ENCODE peak calls at places on chromosome 12, in ten cellular contexts. P is T-cell; X is neural crest cell; T is heart left ventricle; N is activated T-cell treated with anti-CD3 and anti-CD28 coated beads for 1 hour; B is HCT116; M is ELF-1; E is stimulated activated CD4-positive, alpha-beta T cell treated with anti-CD3 and anti-CD28 coated beads, Interleukin-15, amount 100 ng/mL, for 1 hour; V is nephron progenitor cell; O is activated CD4-positive, CD25-positive, alpha-beta regulatory T cell. Y is an unnamed sample.

GRCh38 chr12:130076126-130076525 is 86.1 kb upstream of the FZD10 start:
- DNase-seq in M (no peak), N (no peak), V (no peak), B (no peak), P (no peak), E (no peak), O (no peak), T (no peak), X (no peak), Y (no peak)

GRCh38 chr12:48869191-48869590 is 3.5 kb upstream of the RND1 start:
- DNase-seq in E (no peak), P (no peak), M (no peak), V (no peak), T (no peak), N (no peak), O (no peak), B (no peak), X (no peak), Y (no peak)

GRCh38 chr12:131249291-131250027 is 295.8 kb downstream of the ADGRD1 start:
- DNase-seq in N (no peak), X (no peak), V (no peak), E (no peak), B (no peak), T (no peak), P (no peak), M (no peak), O (no peak), Y (no peak)

GRCh38 chr12:2149091-2149490 is 96.3 kb downstream of the CACNA1C start:
- DNase-seq in N (no peak), V (no peak), T (no peak), X (no peak), O (no peak), E (no peak), P (no peak), B (no peak), M (no peak), Y (no peak)

GRCh38 chr12:8678661-8679111 is 16.1 kb upstream of the MFAP5 start:
- DNase-seq in B (no peak), N (no peak), E (no peak), M (no peak), O (no peak), V (no peak), T (no peak), P (no peak), X (no peak), Y (no peak)

GRCh38 chr12:45725631-45726593 is 3.6 kb upstream of the ARID2 start:
- DNase-seq in P (no peak), E (no peak), X (peak; percentile 12), N (no peak), M (no peak), T (no peak), O (no peak), V (peak; percentile 14), B (no peak), Y (peak; percentile 61)

GRCh38 chr12:131636266-131636665 is 74.6 kb upstream of the SFSWAP start:
- DNase-seq in T (no peak), O (no peak), N (no peak), E (no peak), M (no peak), P (no peak), X (no peak), B (no peak), V (no peak), Y (no peak)

GRCh38 chr12:11621797-11622423 is 27.6 kb upstream of the ETV6 start:
- DNase-seq in O (no peak), V (no peak), M (peak; percentile 66), E (no peak), B (no peak), T (no peak), X (no peak), P (peak; percentile 24), N (peak; percentile 1), Y (peak; percentile 24)

GRCh38 chr12:131041216-131041967 is 87.7 kb downstream of the ADGRD1 start:
- DNase-seq in B (no peak), O (no peak), T (no peak), V (no peak), P (no peak), M (no peak), E (no peak), X (no peak), N (no peak), Y (no peak)

GRCh38 chr12:60967128-60967527 is 1293.1 kb upstream of the USP15 start:
- DNase-seq in N (no peak), O (no peak), V (no peak), M (no peak), P (no peak), T (no peak), X (no peak), B (no peak), E (no peak), Y (no peak)

GRCh38 chr12:127548123-127548553 is 718.8 kb upstream of the TMEM132C start:
- DNase-seq in B (no peak), M (no peak), P (no peak), T (no peak), O (no peak), E (no peak), V (no peak), N (no peak), X (no peak), Y (no peak)

GRCh38 chr12:57487055-57487596 is 742 bp upstream of the MARS1 start:
- DNase-seq in V (no peak), E (no peak), X (no peak), N (no peak), T (no peak), M (no peak), O (no peak), P (no peak), B (no peak), Y (no peak)

GRCh38 chr12:121958521-121959240 is 40.3 kb downstream of the CFAP251 start:
- DNase-seq in M (no peak), O (no peak), V (no peak), N (no peak), P (no peak), X (no peak), B (no peak), T (no peak), E (no peak), Y (no peak)

GRCh38 chr12:98727196-98727595 is 82.1 kb downstream of the APAF1 start:
- DNase-seq in M (no peak), E (no peak), X (no peak), P (no peak), N (no peak), T (no peak), O (no peak), B (no peak), V (no peak), Y (no peak)

GRCh38 chr12:24931666-24932405 is 17.1 kb downstream of the BCAT1 start:
- DNase-seq in X (no peak), E (no peak), T (no peak), P (no peak), N (no peak), O (no peak), V (no peak), M (no peak), B (no peak), Y (no peak)

GRCh38 chr12:98817779-98818178 is 172.7 kb downstream of the APAF1 start:
- DNase-seq in B (no peak), M (no peak), N (no peak), E (no peak), V (no peak), O (no peak), X (no peak), T (no peak), P (no peak), Y (no peak)

GRCh38 chr12:64178122-64178521 is 44.0 kb downstream of the KICS2 start:
- DNase-seq in P (no peak), M (no peak), N (no peak), E (no peak), V (no peak), T (no peak), O (no peak), B (no peak), X (no peak), Y (no peak)

GRCh38 chr12:92208613-92209121 is 63.0 kb upstream of the BTG1 start:
- DNase-seq in X (no peak), P (peak; percentile 10), T (no peak), O (no peak), N (no peak), B (no peak), E (no peak), V (no peak), M (no peak), Y (peak; percentile 60)

GRCh38 chr12:68863109-68863770 is 55.3 kb downstream of the MDM2 start:
- DNase-seq in O (no peak), T (no peak), E (no peak), V (no peak), B (no peak), M (no peak), X (no peak), P (no peak), N (no peak), Y (no peak)

GRCh38 chr12:6285063-6285477 is 25.4 kb upstream of the PLEKHG6 start:
- DNase-seq in B (no peak), M (peak; percentile 85), O (peak; percentile 31), V (peak; percentile 76), P (peak; percentile 37), N (peak; percentile 50), X (peak; percentile 81), T (no peak), E (no peak), Y (peak; percentile 71)

GRCh38 chr12:50734409-50735263 is 29.3 kb upstream of the ATF1 start:
- DNase-seq in O (no peak), E (no peak), M (peak; percentile 47), X (peak; percentile 23), B (peak; percentile 6), T (no peak), N (no peak), V (peak; percentile 30), P (no peak), Y (peak; percentile 45)

GRCh38 chr12:107912421-107913004 is 138.0 kb downstream of the ASCL4 start:
- DNase-seq in M (peak; percentile 72), N (peak; percentile 50), V (peak; percentile 79), O (peak; percentile 46), B (peak; percentile 28), T (peak; percentile 58), P (peak; percentile 18), X (peak; percentile 63), E (peak; percentile 31), Y (peak; percentile 74)

GRCh38 chr12:51821423-51822260 is 26.9 kb downstream of the FIGNL2 start:
- DNase-seq in V (peak; percentile 38), E (no peak), B (no peak), T (no peak), P (peak; percentile 6), O (no peak), N (peak; percentile 16), X (no peak), M (no peak), Y (no peak)

GRCh38 chr12:13857750-13858149 is 123.7 kb downstream of the GRIN2B start:
- DNase-seq in X (no peak), O (no peak), B (no peak), P (no peak), T (no peak), N (no peak), E (no peak), V (no peak), M (no peak), Y (no peak)

GRCh38 chr12:123268850-123269249 is 2.8 kb downstream of the CDK2AP1 start:
- DNase-seq in M (no peak), E (no peak), P (no peak), N (no peak), T (no peak), O (no peak), X (no peak), B (no peak), V (no peak), Y (no peak)

GRCh38 chr12:113559466-113559865 is 87.8 kb upstream of the LHX5 start:
- DNase-seq in P (no peak), V (no peak), O (no peak), X (no peak), M (no peak), E (no peak), T (no peak), B (no peak), N (no peak), Y (no peak)

GRCh38 chr12:11978985-11979384 is 91.8 kb upstream of the BCL2L14 start:
- DNase-seq in N (no peak), M (no peak), O (no peak), E (no peak), T (no peak), P (no peak), V (no peak), B (no peak), X (no peak), Y (no peak)

GRCh38 chr12:120252071-120252906 is 13.2 kb downstream of the PXN start:
- DNase-seq in X (no peak), T (no peak), N (peak; percentile 53), B (no peak), P (peak; percentile 88), E (peak; percentile 52), V (no peak), O (no peak), M (no peak), Y (peak; percentile 88)

Y was measured in activated CD8-positive, alpha-beta T cell treated with anti-CD3 and anti-CD28 coated beads, Interleukin-2, amount 10 ng/mL, durations not matched to agents 7 days and 5 days.